ENCODE peak calls at places on chromosomes 11 and 22, in six cellular contexts. H is OCI-LY7, K is GM23338, O is HCT116, W is SK-N-SH, M is PC-3. Z is an unnamed sample.

GRCh38 chr22:31932863-31933262 is 11.5 kb upstream of the YWHAH start:
- DNase-seq in H (no peak), K (no peak), O (no peak), W (no peak), M (no peak), Z (no peak)

GRCh38 chr11:63958013-63958412 is 16.4 kb upstream of the COX8A start:
- DNase-seq in H (no peak), K (no peak), O (no peak), W (no peak), M (no peak), Z (no peak)

GRCh38 chr11:72446929-72447753 is 12.8 kb upstream of the CLPB start:
- DNase-seq in H (peak; percentile 64), K (peak; percentile 79), O (peak; percentile 69), W (peak; percentile 72), M (peak; percentile 83), Z (peak; percentile 70)

GRCh38 chr11:27660171-27660570 is 40.1 kb downstream of the BDNF start:
- DNase-seq in H (no peak), K (no peak), O (no peak), W (no peak), M (no peak), Z (no peak)

GRCh38 chr22:44102856-44103255 is 77.9 kb upstream of the PARVG start:
- DNase-seq in H (no peak), K (no peak), O (no peak), W (no peak), M (no peak), Z (no peak)

GRCh38 chr11:126411971-126412381 is 56.5 kb downstream of the ST3GAL4 start:
- DNase-seq in H (no peak), K (peak; percentile 44), O (no peak), W (no peak), M (no peak), Z (no peak)

GRCh38 chr11:23856654-23857053 is 640.2 kb upstream of the LUZP2 start:
- DNase-seq in H (no peak), K (no peak), O (no peak), W (no peak), M (peak; percentile 8), Z (no peak)

GRCh38 chr11:82927264-82927880 is 25.8 kb downstream of the DDIAS start:
- DNase-seq in H (peak; percentile 84), K (peak; percentile 80), O (peak; percentile 34), W (peak; percentile 54), M (peak; percentile 80), Z (peak; percentile 75)

GRCh38 chr11:285021-285893 is 3.7 kb upstream of the PGGHG start:
- DNase-seq in H (no peak), K (no peak), O (no peak), W (peak; percentile 25), M (no peak), Z (no peak)

GRCh38 chr11:9069256-9069655 is 22.1 kb downstream of the SCUBE2 start:
- DNase-seq in H (no peak), K (no peak), O (no peak), W (no peak), M (no peak), Z (no peak)

GRCh38 chr11:115623021-115623451 is 118.8 kb upstream of the CADM1 start:
- DNase-seq in H (no peak), K (no peak), O (no peak), W (no peak), M (peak; percentile 7), Z (no peak)

GRCh38 chr11:109423114-109423859 is 1.3 kb downstream of the C11orf87 start:
- DNase-seq in H (no peak), K (peak; percentile 52), O (no peak), W (peak; percentile 70), M (no peak), Z (no peak)

GRCh38 chr11:123577081-123577598 is 77.3 kb downstream of the SCN3B start:
- DNase-seq in H (peak; percentile 37), K (peak; percentile 86), O (peak; percentile 15), W (peak; percentile 91), M (peak; percentile 77), Z (peak; percentile 56)

GRCh38 chr11:78788533-78788932 is 213.9 kb upstream of the NARS2 start:
- DNase-seq in H (no peak), K (no peak), O (no peak), W (no peak), M (no peak), Z (no peak)

GRCh38 chr11:92751594-92751993 is 217.9 kb upstream of the MTNR1B start:
- DNase-seq in H (no peak), K (no peak), O (no peak), W (no peak), M (no peak), Z (no peak)

GRCh38 chr11:65426839-65427690 is 4.5 kb downstream of the NEAT1 start:
- DNase-seq in H (peak; percentile 50), K (peak; percentile 54), O (peak; percentile 61), W (no peak), M (peak; percentile 57), Z (peak; percentile 75)

GRCh38 chr11:64887757-64888405 is 9.5 kb upstream of the EHD1 start:
- DNase-seq in H (peak; percentile 86), K (peak; percentile 91), O (peak; percentile 39), W (peak; percentile 97), M (peak; percentile 79), Z (peak; percentile 66)

GRCh38 chr11:71172680-71173079 is 79.7 kb downstream of the SHANK2 start:
- DNase-seq in H (no peak), K (no peak), O (no peak), W (no peak), M (no peak), Z (no peak)

GRCh38 chr11:2510626-2511402 is 66.0 kb downstream of the KCNQ1 start:
- DNase-seq in H (no peak), K (no peak), O (no peak), W (peak; percentile 50), M (no peak), Z (no peak)
- TF ChIP-seq EZH2phosphoT487 in H (no peak), K (no peak), O (no peak), W (no peak), M (no peak), Z (no peak)

DNA sequence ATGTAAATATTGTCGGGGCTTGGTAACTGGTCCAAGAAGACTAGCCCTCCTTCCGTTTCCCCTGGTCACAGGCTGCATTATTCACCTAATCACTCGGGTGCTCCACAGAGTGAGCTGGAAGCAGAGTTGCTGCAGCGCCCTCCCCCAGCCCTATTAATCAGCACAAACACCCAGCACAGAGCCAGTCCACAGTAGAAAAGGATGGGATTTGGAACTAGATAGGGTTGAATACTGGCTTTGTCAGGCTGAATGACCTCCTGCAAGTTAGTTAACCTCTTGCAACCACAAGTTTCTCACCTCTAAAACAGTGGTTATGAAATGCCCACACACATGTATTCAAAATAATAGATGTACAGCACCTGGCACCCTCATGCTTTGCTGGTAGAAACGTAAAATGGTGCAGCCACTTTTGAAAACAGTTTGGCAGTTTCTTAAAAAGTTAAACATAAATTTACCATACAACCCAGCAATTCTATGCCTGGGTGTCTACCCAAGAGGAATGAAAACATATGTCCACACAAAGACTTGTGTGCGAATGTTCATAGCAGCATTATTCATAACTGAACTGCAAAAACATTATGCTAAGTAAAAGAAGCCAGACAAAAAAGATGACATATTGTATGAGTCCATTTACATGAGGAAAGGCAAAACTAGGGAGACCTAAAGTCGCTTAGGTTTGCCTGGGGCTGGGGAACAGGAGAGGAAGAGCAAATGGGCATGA is 31.7 kb upstream of the APLP2 start:
- DNase-seq in H (peak; percentile 34), K (peak; percentile 34), O (no peak), W (no peak), M (peak; percentile 48), Z (no peak)
- TF ChIP-seq CTCF in H (peak; percentile 29), K (no peak), O (no peak), W (no peak), M (peak; percentile 22), Z (no peak)

GRCh38 chr11:48058777-48059176 is 78.4 kb downstream of the PTPRJ start:
- DNase-seq in H (no peak), K (no peak), O (no peak), W (no peak), M (no peak), Z (no peak)

GRCh38 chr11:48066881-48067800 is 86.8 kb downstream of the PTPRJ start:
- DNase-seq in H (no peak), K (no peak), O (no peak), W (no peak), M (no peak), Z (no peak)

GRCh38 chr11:48064306-48064705 is 83.9 kb downstream of the PTPRJ start:
- DNase-seq in H (no peak), K (no peak), O (no peak), W (no peak), M (no peak), Z (no peak)

GRCh38 chr11:48062649-48063048 is 82.3 kb downstream of the PTPRJ start:
- DNase-seq in H (no peak), K (no peak), O (no peak), W (no peak), M (peak; percentile 49), Z (no peak)

DNA sequence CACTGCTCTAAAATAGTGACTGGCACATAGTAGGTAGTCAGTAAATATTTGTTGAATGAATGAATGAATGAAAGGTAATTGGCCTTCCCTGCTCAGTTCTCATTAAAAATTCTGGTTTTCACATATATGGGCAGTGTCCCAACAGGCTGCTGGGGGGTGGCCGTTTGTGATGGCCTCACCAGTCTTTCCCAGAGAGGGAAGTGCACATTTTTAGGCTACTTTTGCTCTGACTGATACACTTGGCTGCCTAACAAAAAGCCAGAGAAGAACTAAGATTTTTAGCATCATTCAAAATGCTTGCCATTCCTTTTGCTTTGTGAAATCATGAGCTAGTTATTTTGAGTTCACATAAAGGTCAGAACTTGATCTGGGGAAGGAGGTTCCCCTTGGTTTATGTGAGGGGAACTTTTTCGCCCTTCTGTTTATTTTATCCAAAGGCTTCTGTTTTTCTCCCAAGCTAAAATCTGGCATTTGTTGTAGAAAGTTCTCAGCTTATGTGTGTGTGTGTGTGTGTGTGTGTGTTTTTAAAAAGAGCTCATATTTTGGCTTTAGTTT is 83.1 kb downstream of the PTPRJ start:
- DNase-seq in H (no peak), K (no peak), O (peak; percentile 13), W (no peak), M (peak; percentile 88), Z (no peak)
- TF ChIP-seq EZH2phosphoT487 in H (no peak), K (no peak), O (no peak), W (no peak), M (no peak), Z (no peak)

DNA sequence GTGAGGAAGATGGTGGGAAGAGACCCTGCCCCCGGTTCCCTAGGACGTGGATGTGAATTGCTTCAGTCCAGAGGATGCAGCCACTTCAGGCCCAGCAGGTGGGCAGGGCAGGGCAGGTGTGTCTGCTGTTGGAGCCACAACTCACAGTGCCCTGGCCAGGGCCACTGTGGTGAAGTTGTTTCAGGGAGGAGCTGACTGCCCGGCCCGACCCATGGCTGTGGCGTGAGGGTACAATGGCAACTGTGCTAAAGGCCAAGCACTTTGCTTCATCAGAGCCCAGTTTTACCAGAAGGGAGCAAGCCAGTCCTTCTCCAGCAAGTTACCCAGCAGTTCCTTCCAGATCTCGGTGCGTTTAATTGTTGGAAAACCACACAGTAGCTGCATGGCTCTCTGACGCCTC is 1174.4 kb downstream of the BRD1 start:
- DNase-seq in H (no peak), K (no peak), O (no peak), W (no peak), M (no peak), Z (no peak)
- TF ChIP-seq CTCF in H (no peak), K (no peak), O (no peak), W (no peak), M (no peak), Z (no peak)

GRCh38 chr11:125214466-125215204 is 50.1 kb downstream of the PKNOX2 start:
- DNase-seq in H (no peak), K (no peak), O (no peak), W (no peak), M (no peak), Z (no peak)
- TF ChIP-seq EZH2phosphoT487 in H (no peak), K (no peak), O (no peak), W (no peak), M (no peak), Z (no peak)

GRCh38 chr22:40193429-40194421 is 16.0 kb downstream of the TNRC6B start:
- DNase-seq in H (no peak), K (peak; percentile 94), O (no peak), W (no peak), M (peak; percentile 31), Z (no peak)
- TF ChIP-seq CTCF in H (peak; percentile 80), K (peak; percentile 57), O (peak; percentile 54), W (peak; percentile 34), M (peak; percentile 62), Z (no peak)

Z was measured in MM.1S.